ENCODE peak calls at places on chromosomes 7 and 10, in six cellular contexts. E is suprapubic skin, G is ovary, B is A549, V is esophagus muscularis mucosa, N is stomach. A is an unnamed sample. For H3K4me1, the result is how much of the 10 kb centered on the place peaks cover.

GRCh38 chr7:64574481-64575159 is 11.7 kb upstream of the ZNF680 start:
- DNase-seq in E (no peak), G (peak), B (no peak), V (no peak), N (no peak), A (no peak)

GRCh38 chr10:107831772-107832171 is 667.3 kb upstream of the SORCS1 start:
- DNase-seq in E (no peak), G (no peak), B (no peak), V (no peak), N (no peak), A (no peak)

GRCh38 chr10:72379776-72380175 is 25.1 kb upstream of the DNAJB12 start:
- DNase-seq in E (no peak), G (no peak), B (no peak), V (no peak), N (no peak), A (no peak)

GRCh38 chr10:11757452-11757819 is 15.3 kb downstream of the ECHDC3 start:
- DNase-seq in E (peak), G (peak), B (no peak), V (no peak), N (peak), A (peak)

GRCh38 chr10:24706479-24707118 is 17.1 kb downstream of the ARHGAP21 start:
- DNase-seq in E (no peak), G (no peak), B (peak), V (no peak), N (no peak), A (no peak)

GRCh38 chr10:22976535-22976934 is 48.7 kb downstream of the ARMC3 start:
- DNase-seq in E (no peak), G (no peak), B (no peak), V (no peak), N (no peak), A (no peak)

GRCh38 chr10:120684211-120684610 is 167.0 kb upstream of the WDR11 start:
- DNase-seq in E (no peak), G (no peak), B (no peak), V (no peak), N (no peak), A (no peak)

GRCh38 chr7:132456418-132456817 is 119.9 kb downstream of the PLXNA4 start:
- DNase-seq in E (no peak), G (no peak), B (no peak), V (no peak), N (no peak), A (no peak)

GRCh38 chr7:151895008-151895661 is 18.2 kb upstream of the PRKAG2 start:
- DNase-seq in E (peak), G (no peak), B (no peak), V (no peak), N (no peak), A (no peak)

GRCh38 chr10:20494474-20494873 is 402.6 kb downstream of the NEBL start:
- DNase-seq in E (no peak), G (no peak), B (no peak), V (no peak), N (no peak), A (no peak)

GRCh38 chr7:151940048-151940845 is 16.0 kb upstream of the GALNTL5 start:
- DNase-seq in E (no peak), G (no peak), B (peak), V (no peak), N (no peak), A (peak)

GRCh38 chr7:103810112-103810744 is 179.2 kb downstream of the RELN start:
- DNase-seq in E (no peak), G (no peak), B (peak), V (no peak), N (no peak), A (no peak)

GRCh38 chr7:67716729-67717128 is 720.1 kb downstream of the TYW1 start:
- DNase-seq in E (no peak), G (no peak), B (peak), V (no peak), N (no peak), A (no peak)

GRCh38 chr7:44392618-44393010 is 67.2 kb upstream of the CAMK2B start:
- DNase-seq in E (no peak), G (no peak), B (no peak), V (peak), N (no peak), A (no peak)

GRCh38 chr10:48670978-48671913 is 13.4 kb upstream of the WDFY4 start:
- DNase-seq in E (no peak), G (no peak), B (no peak), V (peak), N (no peak), A (no peak)

GRCh38 chr7:191105-192034 is 1.0 kb upstream of the FAM20C start:
- DNase-seq in E (no peak), G (no peak), B (peak), V (no peak), N (no peak), A (peak)

GRCh38 chr10:30422981-30423654 is 10.9 kb upstream of the MAP3K8 start:
- DNase-seq in E (peak), G (no peak), B (peak), V (no peak), N (peak), A (peak)

GRCh38 chr7:107528461-107528860 is 35.3 kb downstream of the COG5 start:
- DNase-seq in E (no peak), G (no peak), B (no peak), V (no peak), N (no peak), A (no peak)

GRCh38 chr7:130641497-130641896 is 27.1 kb downstream of the COPG2 start:
- DNase-seq in E (no peak), G (no peak), B (no peak), V (no peak), N (no peak), A (no peak)

GRCh38 chr7:29748286-29749099 is 57.8 kb upstream of the WIPF3 start:
- DNase-seq in E (no peak), G (no peak), B (peak), V (no peak), N (no peak), A (no peak)

GRCh38 chr7:29091121-29091601 is 55.2 kb downstream of the CPVL start:
- DNase-seq in E (no peak), G (peak), B (no peak), V (no peak), N (peak), A (no peak)

GRCh38 chr10:89633484-89633883 is 11.6 kb downstream of the PANK1 start:
- DNase-seq in E (no peak), G (no peak), B (peak), V (no peak), N (no peak), A (no peak)

GRCh38 chr7:22851140-22851539 is 28.5 kb upstream of the TOMM7 start:
- DNase-seq in E (no peak), G (no peak), B (no peak), V (no peak), N (no peak), A (no peak)

GRCh38 chr10:35339946-35340345 is 3.6 kb downstream of the CCNY start:
- DNase-seq in E (no peak), G (no peak), B (no peak), V (no peak), N (no peak), A (no peak)
- TF ChIP-seq EP300 in E (no peak), G (no peak), B (no peak), V (no peak), N (no peak), A (no peak)

GRCh38 chr7:149489391-149490024 is 8.1 kb downstream of the ZNF746 start:
- DNase-seq in E (no peak), G (no peak), B (peak), V (peak), N (no peak), A (no peak)
- TF ChIP-seq CTCF in E (no peak), G (no peak), B (peak), V (peak), N (no peak), A (no peak)

DNA sequence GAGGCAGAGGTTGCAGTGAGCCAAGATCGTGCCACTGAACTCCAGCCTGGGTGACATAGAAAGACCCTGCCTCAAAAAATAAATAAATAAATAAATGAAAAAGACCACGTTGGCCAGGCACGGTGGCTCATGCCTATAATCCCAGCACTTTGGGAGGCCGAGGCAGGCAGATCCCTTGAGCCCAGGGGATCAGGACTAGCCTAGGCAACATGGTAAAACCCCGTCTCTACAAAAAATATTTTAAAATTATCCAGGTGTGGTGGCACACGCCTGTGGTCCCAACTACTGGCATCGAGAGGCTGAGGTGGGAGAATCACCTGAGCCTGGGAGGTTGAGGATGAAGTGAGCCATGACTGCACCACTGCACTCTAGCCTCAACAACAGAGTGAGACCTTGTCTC is 116.7 kb upstream of the PDLIM1 start:
- DNase-seq in E (peak), G (no peak), B (no peak), V (no peak), N (no peak), A (no peak)
- H3K4me1 ChIP-seq in E (under half), G (under half), B (under half), V (half or more), N (half or more), A (under half)

GRCh38 chr7:137668404-137668803 is 178.4 kb downstream of the DGKI start:
- DNase-seq in E (no peak), G (no peak), B (no peak), V (no peak), N (no peak), A (no peak)
- TF ChIP-seq EP300 in E (no peak), G (no peak), B (no peak), V (no peak), N (no peak), A (no peak)

DNA sequence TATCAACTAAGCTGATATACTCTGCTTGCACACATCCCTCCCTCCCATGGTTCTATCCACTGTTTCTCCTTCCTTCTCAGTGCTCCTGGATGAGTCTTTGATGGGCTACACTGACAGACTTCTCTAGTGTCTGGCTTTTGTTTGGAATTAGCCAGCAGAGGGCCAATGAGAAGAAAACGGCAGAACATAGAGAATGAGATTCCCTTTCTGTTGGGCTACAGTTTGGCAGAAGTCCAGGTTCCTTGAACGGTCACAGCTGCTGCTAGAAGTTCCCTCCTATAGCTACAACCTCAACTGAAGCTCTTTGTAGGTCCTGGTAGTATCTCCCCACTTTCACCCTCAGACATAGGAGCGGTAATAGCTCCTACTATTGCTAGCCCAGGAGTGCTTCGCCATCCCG is 251.1 kb upstream of the LRRN3 start:
- DNase-seq in E (no peak), G (peak), B (peak), V (no peak), N (no peak), A (no peak)
- TF ChIP-seq CTCF in E (no peak), G (no peak), B (no peak), V (no peak), N (no peak), A (no peak)

A was measured in sigmoid colon.